ENCODE peak calls at places on chromosome 1, in eight cellular contexts. V is HCT116, K is Caco-2, N is lower lobe of right lung, J is kidney, G is IMR-90, L is BE2C, P is fibroblast of lung. O is an unnamed sample.

GRCh38 chr1:156089704-156090103 is 7.4 kb upstream of the MEX3A start:
- DNase-seq in K (no peak), J (no peak), P (no peak), N (no peak), G (no peak), L (peak; percentile 63), V (no peak), O (no peak)

GRCh38 chr1:103197266-103197665 is 88.9 kb upstream of the COL11A1 start:
- DNase-seq in P (peak; percentile 92), K (no peak), J (no peak), L (no peak), G (peak; percentile 49), V (no peak), N (no peak), O (no peak)

GRCh38 chr1:180235502-180236239 is 5.6 kb downstream of the LHX4 start:
- DNase-seq in P (no peak), K (no peak), G (no peak), N (no peak), L (no peak), J (no peak), V (no peak), O (peak; percentile 46)

GRCh38 chr1:18949689-18950414 is 6.6 kb downstream of the IFFO2 start:
- DNase-seq in J (peak; percentile 83), V (no peak), G (peak; percentile 55), K (no peak), N (peak; percentile 53), L (no peak), P (peak; percentile 72), O (no peak)

GRCh38 chr1:62045579-62045978 is 149.1 kb upstream of the L1TD1 start:
- DNase-seq in G (no peak), N (no peak), L (peak; percentile 24), V (no peak), P (peak; percentile 56), J (no peak), K (no peak), O (no peak)

GRCh38 chr1:186482661-186483255 is 21.8 kb upstream of the PDC start:
- DNase-seq in V (peak; percentile 59), P (peak; percentile 64), N (peak; percentile 48), K (peak; percentile 67), G (peak; percentile 75), J (no peak), L (peak; percentile 61), O (no peak)

GRCh38 chr1:205313681-205314308 is 7.8 kb downstream of the NUAK2 start:
- DNase-seq in L (no peak), V (no peak), G (peak; percentile 86), K (no peak), P (peak; percentile 91), N (peak; percentile 80), J (peak; percentile 86), O (peak; percentile 64)

GRCh38 chr1:150144606-150145005 is 5.1 kb upstream of the PLEKHO1 start:
- DNase-seq in N (no peak), L (no peak), K (no peak), G (no peak), P (no peak), J (no peak), V (no peak), O (no peak)

GRCh38 chr1:109783436-109783835 is 19.7 kb upstream of the EPS8L3 start:
- DNase-seq in V (peak; percentile 51), J (peak; percentile 81), K (no peak), L (no peak), P (peak; percentile 87), G (peak; percentile 76), N (peak; percentile 57), O (no peak)

GRCh38 chr1:183029591-183030000 is 6.4 kb downstream of the LAMC1 start:
- DNase-seq in J (no peak), L (no peak), G (peak; percentile 77), V (no peak), P (peak; percentile 89), K (peak; percentile 56), N (no peak), O (no peak)

GRCh38 chr1:154706851-154707250 is 98.9 kb upstream of the ADAR start:
- DNase-seq in J (no peak), L (no peak), K (no peak), G (no peak), P (no peak), N (no peak), V (no peak), O (no peak)

GRCh38 chr1:93816970-93817738 is 61.9 kb downstream of the DNTTIP2 start:
- DNase-seq in L (peak; percentile 63), P (peak; percentile 72), V (no peak), J (no peak), K (no peak), N (no peak), G (peak; percentile 85), O (no peak)

GRCh38 chr1:172637522-172637921 is 21.4 kb upstream of the FASLG start:
- DNase-seq in V (no peak), P (peak; percentile 97), K (no peak), N (no peak), L (no peak), J (no peak), G (peak; percentile 94), O (no peak)

GRCh38 chr1:232880354-232880753 is 70.1 kb upstream of the NTPCR start:
- DNase-seq in G (peak; percentile 29), P (no peak), J (no peak), L (peak; percentile 54), N (no peak), K (no peak), V (peak; percentile 50), O (no peak)

GRCh38 chr1:39411526-39411925 is 79.9 kb upstream of the BMP8A start:
- DNase-seq in G (peak; percentile 71), V (no peak), P (peak; percentile 46), K (no peak), L (no peak), J (no peak), N (no peak), O (no peak)

GRCh38 chr1:216425577-216425976 is 2.3 kb upstream of the USH2A start:
- DNase-seq in G (peak; percentile 2), L (no peak), J (no peak), V (no peak), K (no peak), N (no peak), P (no peak), O (no peak)
- TF ChIP-seq CTCF in G (no peak), L (no peak), J (no peak), V (no peak), K (no peak), N (no peak), P (no peak), O (no peak)

DNA sequence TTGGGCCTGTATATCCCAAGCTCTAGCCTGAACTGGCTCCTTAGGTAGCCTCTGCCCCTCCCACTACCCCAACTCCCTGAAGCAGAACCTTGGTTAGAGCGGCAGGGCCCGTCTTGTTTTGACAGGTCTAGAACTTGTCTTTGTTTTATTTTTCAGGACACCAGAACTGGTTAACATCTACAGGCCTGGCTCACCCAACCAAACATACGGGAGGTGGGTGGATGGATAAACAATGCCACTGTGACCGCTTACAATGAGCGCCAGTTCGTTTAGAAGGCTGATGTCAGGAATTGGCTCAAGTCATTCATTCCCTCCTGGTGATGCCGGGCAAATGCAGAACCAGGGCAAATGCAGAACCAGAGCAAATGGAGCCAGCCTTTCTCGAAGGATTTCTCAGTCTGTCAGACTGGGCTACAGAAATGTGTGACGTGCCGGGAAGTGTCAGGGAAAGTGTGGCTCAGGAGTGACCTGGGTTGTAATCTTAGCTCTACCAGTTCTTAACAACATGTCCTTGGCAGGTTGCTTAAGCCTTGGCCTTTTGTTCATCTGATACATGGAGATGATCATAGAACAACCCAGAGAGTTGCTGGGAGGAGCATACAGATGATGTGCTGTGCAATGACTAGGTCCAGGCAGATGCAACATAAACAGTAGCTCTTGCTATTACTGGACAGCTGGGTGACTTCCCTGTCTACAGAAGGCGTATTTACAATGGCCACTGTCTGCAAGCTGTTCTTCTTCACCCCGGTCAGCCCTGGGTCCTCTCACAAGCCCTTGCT is 30.5 kb upstream of the BTG2 start:
- DNase-seq in P (peak; percentile 50), V (no peak), L (no peak), K (no peak), N (no peak), J (no peak), G (peak; percentile 56), O (no peak)
- H3K4me1 ChIP-seq in P (peaks cover 11% of the 10 kb centered on the region), V (peaks cover 23% of the 10 kb centered on the region), L (peaks cover 32% of the 10 kb centered on the region), K (peaks cover 19% of the 10 kb centered on the region), N (peaks cover 81% of the 10 kb centered on the region), J (peaks cover 28% of the 10 kb centered on the region), G (peaks cover 12% of the 10 kb centered on the region), O (peaks cover 65% of the 10 kb centered on the region)

GRCh38 chr1:6489799-6490180 is 1.7 kb downstream of the PLEKHG5 start:
- DNase-seq in J (no peak), N (peak; percentile 78), K (peak; percentile 80), G (peak; percentile 69), V (peak; percentile 48), P (peak; percentile 61), L (peak; percentile 72), O (peak; percentile 73)

GRCh38 chr1:6491076-6491449 is 404 bp downstream of the PLEKHG5 start:
- DNase-seq in V (no peak), P (no peak), N (no peak), L (no peak), J (no peak), K (no peak), G (no peak), O (no peak)

GRCh38 chr1:6491480-6491962 is at the start of gene PLEKHG5:
- DNase-seq in J (no peak), P (peak; percentile 93), K (no peak), V (peak; percentile 60), L (no peak), G (peak; percentile 86), N (no peak), O (no peak)

GRCh38 chr1:6489383-6489765 is 2.1 kb downstream of the PLEKHG5 start:
- DNase-seq in P (no peak), L (no peak), N (no peak), G (no peak), K (no peak), J (no peak), V (no peak), O (no peak)

DNA sequence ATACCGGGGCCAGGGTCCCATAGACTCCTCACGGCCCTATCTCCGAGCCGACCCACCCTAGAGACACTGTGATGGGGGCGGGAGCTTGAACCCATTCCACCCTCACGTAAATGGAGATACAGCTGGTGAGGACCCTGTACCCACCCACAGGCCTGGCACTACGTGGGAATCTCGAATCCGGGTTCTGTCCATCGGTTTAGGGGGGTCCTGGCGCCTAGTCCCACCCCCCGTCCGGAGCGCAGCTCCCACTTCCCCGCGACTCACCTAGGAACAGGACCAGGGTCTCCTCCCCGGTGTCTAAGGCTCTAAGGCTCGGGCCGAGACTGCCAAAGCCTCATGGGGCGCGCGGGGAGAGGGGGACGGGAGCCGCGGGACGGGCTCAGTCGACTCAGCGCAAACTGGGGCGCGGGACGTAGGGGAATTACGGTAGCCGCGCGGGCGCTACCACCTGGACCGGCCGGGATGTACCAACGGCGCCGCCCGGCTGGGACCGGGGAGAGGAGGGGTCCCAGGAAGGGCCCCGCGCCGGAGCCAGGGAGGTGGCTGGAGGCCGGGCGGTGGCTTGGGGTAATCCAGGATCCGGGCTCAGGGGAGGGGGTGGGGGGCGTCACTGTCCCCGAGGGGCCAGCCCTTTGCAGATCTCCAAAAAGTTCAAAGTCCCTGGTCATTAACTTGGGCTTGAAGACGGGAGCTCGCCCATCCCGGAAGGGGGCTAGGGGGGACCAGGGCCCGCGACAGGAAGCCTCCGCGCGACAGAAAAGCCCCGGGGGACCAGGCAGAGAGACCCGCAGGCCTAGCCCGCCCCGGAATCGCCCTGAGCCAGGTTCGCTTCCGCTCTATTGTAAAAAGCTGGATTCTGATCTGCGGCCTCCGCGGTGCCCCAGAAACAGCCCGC is 1.0 kb downstream of the PLEKHG5 start:
- DNase-seq in V (peak; percentile 59), J (peak; percentile 89), G (peak; percentile 68), K (peak; percentile 83), P (peak; percentile 81), L (peak; percentile 70), N (peak; percentile 76), O (peak; percentile 91)
- TF ChIP-seq CTCF in V (peak; percentile 5), J (no peak), G (no peak), K (no peak), P (no peak), L (no peak), N (peak; percentile 43), O (no peak)

GRCh38 chr1:21913258-21913657 is 23.9 kb downstream of the HSPG2 start:
- DNase-seq in V (no peak), N (no peak), J (peak; percentile 63), K (no peak), G (no peak), P (no peak), L (no peak), O (no peak)
- H3K4me1 ChIP-seq in V (peaks cover 14% of the 10 kb centered on the region), N (peaks cover 75% of the 10 kb centered on the region), J (peaks cover 46% of the 10 kb centered on the region), K (peaks cover 60% of the 10 kb centered on the region), G (peaks cover 27% of the 10 kb centered on the region), P (peaks cover 39% of the 10 kb centered on the region), L (peaks cover 5% of the 10 kb centered on the region), O (peaks cover 74% of the 10 kb centered on the region)